ENCODE peak calls at places on chromosomes 16 and 17, in six cellular contexts. K is cardiac fibroblast, Z is Calu3, T is endothelial cell, D is mesothelial cell of epicardium, X is GM13976. E is an unnamed sample.

GRCh38 chr17:48484256-48484655 is 46.6 kb downstream of the HOXB1 start:
- DNase-seq in K (peak), Z (no peak), T (no peak), D (no peak), X (no peak), E (no peak)

GRCh38 chr17:306116-306515 is 46.5 kb downstream of the RPH3AL start:
- DNase-seq in K (no peak), Z (no peak), T (no peak), D (no peak), X (no peak), E (no peak)

GRCh38 chr16:27465483-27465879 is 63.5 kb downstream of the IL21R start:
- DNase-seq in K (no peak), Z (no peak), T (no peak), D (no peak), X (no peak), E (no peak)

GRCh38 chr17:19672009-19672837 is 23.7 kb downstream of the ALDH3A2 start:
- DNase-seq in K (peak), Z (peak), T (no peak), D (no peak), X (no peak), E (no peak)

GRCh38 chr16:16133943-16134604 is 89.2 kb downstream of the ABCC6 start:
- DNase-seq in K (no peak), Z (no peak), T (no peak), D (no peak), X (no peak), E (no peak)

GRCh38 chr16:5206331-5206990 is 108.9 kb upstream of the EEF2KMT start:
- DNase-seq in K (no peak), Z (no peak), T (no peak), D (no peak), X (no peak), E (no peak)

GRCh38 chr17:15941781-15942180 is 3.1 kb upstream of the ADORA2B start:
- DNase-seq in K (peak), Z (no peak), T (no peak), D (no peak), X (no peak), E (no peak)

GRCh38 chr17:67063146-67063545 is 18.8 kb downstream of the CACNG1 start:
- DNase-seq in K (no peak), Z (no peak), T (no peak), D (no peak), X (no peak), E (no peak)

GRCh38 chr17:57663326-57664070 is 81.6 kb downstream of the CCDC182 start:
- DNase-seq in K (no peak), Z (no peak), T (no peak), D (no peak), X (no peak), E (no peak)

GRCh38 chr17:82358467-82359350 is at the start of gene TEX19:
- DNase-seq in K (no peak), Z (no peak), T (no peak), D (no peak), X (peak), E (no peak)

GRCh38 chr17:56593741-56594527 is 435 bp downstream of the NOG start:
- DNase-seq in K (peak), Z (peak), T (peak), D (peak), X (peak), E (peak)

GRCh38 chr17:61366715-61367413 is 32.8 kb upstream of the TBX2 start:
- DNase-seq in K (no peak), Z (no peak), T (no peak), D (no peak), X (no peak), E (no peak)

GRCh38 chr16:5634781-5635180 is 537.2 kb upstream of the EEF2KMT start:
- DNase-seq in K (no peak), Z (no peak), T (no peak), D (no peak), X (no peak), E (no peak)

GRCh38 chr16:68091604-68092261 is 6.6 kb downstream of the NFATC3 start:
- DNase-seq in K (peak), Z (no peak), T (no peak), D (no peak), X (no peak), E (no peak)

GRCh38 chr17:52145496-52145895 is 13.0 kb downstream of the CA10 start:
- DNase-seq in K (peak), Z (no peak), T (no peak), D (no peak), X (no peak), E (no peak)

GRCh38 chr17:8991514-8992285 is 26.2 kb upstream of the PIK3R5 start:
- DNase-seq in K (peak), Z (peak), T (peak), D (peak), X (peak), E (no peak)

GRCh38 chr17:57603978-57604377 is 141.1 kb downstream of the CCDC182 start:
- DNase-seq in K (no peak), Z (peak), T (no peak), D (no peak), X (no peak), E (peak)

GRCh38 chr16:22318690-22319358 is 21.6 kb downstream of the POLR3E start:
- DNase-seq in K (peak), Z (peak), T (peak), D (no peak), X (peak), E (no peak)

GRCh38 chr17:48588074-48588415 is 2.0 kb downstream of the HOXB3 start:
- DNase-seq in K (no peak), Z (no peak), T (no peak), D (no peak), X (no peak), E (no peak)

GRCh38 chr16:1950047-1950446 is 4.4 kb downstream of the RPL3L start:
- DNase-seq in K (no peak), Z (no peak), T (no peak), D (no peak), X (no peak), E (no peak)

DNA sequence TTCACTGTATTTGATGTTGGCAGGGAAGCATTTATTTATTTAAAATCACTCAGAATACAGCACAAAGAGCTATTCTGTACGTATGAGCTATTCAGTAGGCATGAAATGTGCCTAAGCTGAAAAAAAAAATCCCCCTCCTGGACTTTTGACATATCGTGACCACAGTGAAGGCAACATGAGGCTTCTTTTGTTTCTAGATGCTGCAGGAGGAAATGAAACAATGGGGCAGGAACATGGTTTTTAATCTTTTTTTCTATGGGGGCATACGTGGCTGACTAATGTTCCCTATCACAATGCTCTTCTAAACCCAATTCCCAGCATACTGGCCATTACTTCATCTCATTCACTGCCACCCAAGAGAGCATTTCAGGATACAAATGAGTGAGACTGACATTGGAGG is 191.0 kb upstream of the PMFBP1 start:
- DNase-seq in K (peak), Z (no peak), T (no peak), D (no peak), X (no peak), E (no peak)
- TF ChIP-seq CTCF in K (no peak), Z (no peak), T (no peak), D (no peak), X (no peak), E (no peak)

DNA sequence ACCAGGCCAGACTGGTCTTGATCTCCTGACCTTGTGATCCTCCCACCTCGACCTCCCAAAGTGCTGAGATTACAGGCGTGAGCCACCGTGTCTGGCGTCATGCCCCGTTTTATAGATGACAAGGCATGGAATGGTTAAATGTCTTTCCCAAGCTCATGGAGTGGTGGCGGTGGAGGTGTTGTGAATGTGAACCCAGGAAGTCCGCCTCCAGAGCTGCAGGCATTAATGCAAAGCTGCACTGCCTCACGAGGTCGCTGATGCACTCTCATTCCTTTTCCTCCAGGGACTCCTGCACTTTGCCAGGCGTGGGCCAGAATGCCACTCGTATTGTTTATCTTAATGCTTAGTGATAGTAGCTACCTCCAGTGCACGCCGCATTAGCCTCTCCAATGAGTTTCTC is 149.6 kb downstream of the WWOX start:
- DNase-seq in K (no peak), Z (peak), T (peak), D (no peak), X (no peak), E (no peak)
- TF ChIP-seq CTCF in K (no peak), Z (peak), T (no peak), D (no peak), X (no peak), E (no peak)

GRCh38 chr17:21199311-21199710 is 14.7 kb downstream of the TMEM11 start:
- DNase-seq in K (peak), Z (no peak), T (no peak), D (no peak), X (no peak), E (no peak)
- TF ChIP-seq CTCF in K (no peak), Z (no peak), T (no peak), D (no peak), X (no peak), E (no peak)

GRCh38 chr16:11254913-11255736 is 879 bp downstream of the SOCS1 start:
- DNase-seq in K (peak), Z (peak), T (peak), D (no peak), X (peak), E (peak)
- TF ChIP-seq CTCF in K (no peak), Z (no peak), T (no peak), D (no peak), X (peak), E (no peak)

DNA sequence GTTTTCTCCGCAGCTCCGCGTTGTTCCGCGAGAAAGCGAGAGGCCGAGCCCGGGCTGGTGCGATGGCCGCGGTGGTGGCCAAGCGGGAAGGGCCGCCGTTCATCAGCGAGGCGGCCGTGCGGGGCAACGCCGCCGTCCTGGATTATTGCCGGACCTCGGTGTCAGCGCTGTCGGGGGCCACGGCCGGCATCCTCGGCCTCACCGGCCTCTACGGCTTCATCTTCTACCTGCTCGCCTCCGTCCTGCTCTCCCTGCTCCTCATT is 404 bp downstream of the EMC6 start:
- DNase-seq in K (no peak), Z (no peak), T (no peak), D (no peak), X (no peak), E (no peak)
- TF ChIP-seq CTCF in K (no peak), Z (no peak), T (no peak), D (no peak), X (no peak), E (no peak)

GRCh38 chr16:50574852-50575251 is 26.7 kb downstream of the NKD1 start:
- DNase-seq in K (no peak), Z (no peak), T (no peak), D (no peak), X (no peak), E (no peak)
- TF ChIP-seq CTCF in K (no peak), Z (no peak), T (no peak), D (no peak), X (no peak), E (no peak)

GRCh38 chr16:85369741-85370528 is 243.2 kb upstream of the GSE1 start:
- DNase-seq in K (peak), Z (peak), T (peak), D (no peak), X (peak), E (peak)
- TF ChIP-seq CTCF in K (peak), Z (peak), T (peak), D (peak), X (peak), E (no peak)

GRCh38 chr17:38579934-38580333 is 25.8 kb downstream of the SRCIN1 start:
- DNase-seq in K (peak), Z (peak), T (peak), D (no peak), X (peak), E (no peak)
- TF ChIP-seq CTCF in K (peak), Z (peak), T (no peak), D (no peak), X (peak), E (no peak)

GRCh38 chr16:31134091-31134571 is 1.4 kb downstream of the PRSS8 start:
- DNase-seq in K (no peak), Z (peak), T (no peak), D (no peak), X (no peak), E (no peak)

GRCh38 chr16:31136287-31136662 is 748 bp upstream of the PRSS8 start:
- DNase-seq in K (no peak), Z (no peak), T (no peak), D (no peak), X (no peak), E (no peak)

GRCh38 chr16:31135535-31136286 is at the start of gene PRSS8:
- DNase-seq in K (no peak), Z (peak), T (no peak), D (no peak), X (no peak), E (no peak)

GRCh38 chr16:31132979-31133599 is 2.4 kb downstream of the PRSS8 start:
- DNase-seq in K (no peak), Z (no peak), T (no peak), D (no peak), X (no peak), E (no peak)

DNA sequence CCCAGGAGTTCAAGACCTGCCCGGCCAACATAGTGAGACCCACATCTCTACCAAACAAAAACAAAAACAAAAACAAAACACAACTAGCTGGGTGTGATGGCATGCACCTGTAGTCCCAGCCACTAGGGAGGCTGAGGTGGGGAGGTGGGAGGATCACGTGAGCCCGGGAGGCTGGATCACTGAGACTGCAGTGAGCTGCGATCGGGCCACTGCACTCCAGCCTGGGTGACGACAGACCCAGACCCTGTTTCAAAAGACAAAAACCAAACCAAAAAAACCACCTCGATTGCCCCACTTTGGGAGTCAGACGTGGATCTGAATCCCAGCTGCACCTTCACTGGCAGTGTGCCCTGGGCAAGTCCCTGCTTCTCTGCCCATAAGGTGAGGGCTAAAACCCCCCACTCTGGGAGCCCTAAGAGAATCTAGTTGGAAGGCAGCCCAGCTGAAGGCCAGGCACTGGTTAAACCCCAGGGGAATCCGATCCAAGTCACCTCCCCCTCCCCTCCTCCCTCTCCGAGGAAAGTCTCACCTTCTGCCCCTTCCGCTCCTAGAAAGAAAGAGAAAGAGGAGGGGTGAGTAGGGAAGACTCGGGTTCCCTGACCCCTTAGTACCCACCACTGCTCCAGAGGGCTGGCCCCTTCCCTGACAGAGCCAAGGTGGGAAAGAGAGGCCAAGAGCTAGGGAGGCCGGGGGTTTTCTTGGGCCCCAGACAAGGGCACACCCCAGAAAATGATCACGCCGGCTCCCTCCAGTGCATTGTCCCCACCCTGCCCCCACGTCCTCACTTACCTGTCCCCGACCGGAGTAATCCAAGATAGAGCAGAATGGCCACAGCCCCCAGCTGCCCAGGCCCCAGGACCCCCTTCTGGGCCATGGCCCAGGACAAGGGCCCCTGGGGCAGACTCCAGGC is 647 bp downstream of the PRSS8 start:
- DNase-seq in K (peak), Z (peak), T (no peak), D (no peak), X (no peak), E (no peak)
- TF ChIP-seq CTCF in K (no peak), Z (no peak), T (no peak), D (no peak), X (no peak), E (no peak)